ENCODE peak calls at places on chromosomes 12 and 14, in four cellular contexts. T is left ventricle myocardium inferior, Z is left lobe of liver, R is SW 1271. V is an unnamed sample.

GRCh38 chr12:5251092-5251491 is 180.8 kb upstream of the NTF3 start:
- DNase-seq in T (no peak), Z (no peak), R (no peak), V (no peak)

GRCh38 chr14:75985618-75986438 is at the start of gene IFT43:
- DNase-seq in T (peak), Z (peak), R (peak), V (peak)

GRCh38 chr14:44379292-44379977 is 127.6 kb downstream of the FSCB start:
- DNase-seq in T (no peak), Z (no peak), R (no peak), V (no peak)

GRCh38 chr14:103847954-103848719 is 762 bp upstream of the PPP1R13B start:
- DNase-seq in T (no peak), Z (no peak), R (no peak), V (no peak)

GRCh38 chr14:98226411-98226810 is 1045.6 kb downstream of the BCL11B start:
- DNase-seq in T (no peak), Z (no peak), R (no peak), V (no peak)

GRCh38 chr12:130776857-130777339 is 60.8 kb upstream of the RIMBP2 start:
- DNase-seq in T (no peak), Z (no peak), R (no peak), V (no peak)

GRCh38 chr12:24595652-24596235 is 353.2 kb downstream of the BCAT1 start:
- DNase-seq in T (no peak), Z (no peak), R (peak), V (no peak)

GRCh38 chr14:23563473-23564180 is 4.0 kb downstream of the AP1G2 start:
- DNase-seq in T (no peak), Z (peak), R (no peak), V (no peak)

GRCh38 chr14:34258318-34258717 is 203.7 kb downstream of the SPTSSA start:
- DNase-seq in T (no peak), Z (no peak), R (no peak), V (no peak)

GRCh38 chr12:133235401-133236112 is at the start of gene ANHX:
- DNase-seq in T (no peak), Z (no peak), R (no peak), V (no peak)

GRCh38 chr12:121668750-121669524 is 517 bp downstream of the MORN3 start:
- DNase-seq in T (no peak), Z (no peak), R (peak), V (no peak)

GRCh38 chr12:41959271-41959670 is 185.4 kb downstream of the GXYLT1 start:
- DNase-seq in T (no peak), Z (no peak), R (no peak), V (no peak)

GRCh38 chr12:76645934-76646333 is 86.4 kb upstream of the OSBPL8 start:
- DNase-seq in T (no peak), Z (no peak), R (no peak), V (no peak)

GRCh38 chr14:104898195-104898558 is 26.5 kb upstream of the PLD4 start:
- DNase-seq in T (no peak), Z (no peak), R (no peak), V (no peak)

V was measured in osteocyte.